ENCODE peak calls at places on chromosomes 1 and 21, in four cellular contexts. T, P, N and U are unnamed samples.

GRCh38 chr1:35708952-35709351 is 9.7 kb downstream of the C1orf216 start:
- DNase-seq in T (no peak), P (no peak), N (no peak), U (no peak)

GRCh38 chr1:100253552-100253951 is 3.9 kb upstream of the DBT start:
- DNase-seq in T (no peak), P (no peak), N (no peak), U (no peak)

GRCh38 chr1:83818916-83819315 is 180.0 kb downstream of the TTLL7 start:
- DNase-seq in T (no peak), P (peak; percentile 14), N (no peak), U (no peak)

GRCh38 chr1:54016343-54017282 is 1.4 kb downstream of the LDLRAD1 start:
- DNase-seq in T (no peak), P (peak; percentile 96), N (no peak), U (no peak)

GRCh38 chr1:22122273-22123070 is 20.4 kb downstream of the WNT4 start:
- DNase-seq in T (no peak), P (no peak), N (no peak), U (no peak)

GRCh38 chr1:180926164-180926981 is 13.7 kb downstream of the KIAA1614 start:
- DNase-seq in T (no peak), P (no peak), N (no peak), U (no peak)

GRCh38 chr1:182181167-182181572 is 119.7 kb upstream of the ZNF648 start:
- DNase-seq in T (no peak), P (no peak), N (no peak), U (no peak)

GRCh38 chr1:6152882-6153281 is 27.2 kb downstream of the CHD5 start:
- DNase-seq in T (no peak), P (no peak), N (no peak), U (no peak)

GRCh38 chr21:21007606-21008005 is 9.4 kb downstream of the NCAM2 start:
- DNase-seq in T (no peak), P (no peak), N (no peak), U (no peak)

DNA sequence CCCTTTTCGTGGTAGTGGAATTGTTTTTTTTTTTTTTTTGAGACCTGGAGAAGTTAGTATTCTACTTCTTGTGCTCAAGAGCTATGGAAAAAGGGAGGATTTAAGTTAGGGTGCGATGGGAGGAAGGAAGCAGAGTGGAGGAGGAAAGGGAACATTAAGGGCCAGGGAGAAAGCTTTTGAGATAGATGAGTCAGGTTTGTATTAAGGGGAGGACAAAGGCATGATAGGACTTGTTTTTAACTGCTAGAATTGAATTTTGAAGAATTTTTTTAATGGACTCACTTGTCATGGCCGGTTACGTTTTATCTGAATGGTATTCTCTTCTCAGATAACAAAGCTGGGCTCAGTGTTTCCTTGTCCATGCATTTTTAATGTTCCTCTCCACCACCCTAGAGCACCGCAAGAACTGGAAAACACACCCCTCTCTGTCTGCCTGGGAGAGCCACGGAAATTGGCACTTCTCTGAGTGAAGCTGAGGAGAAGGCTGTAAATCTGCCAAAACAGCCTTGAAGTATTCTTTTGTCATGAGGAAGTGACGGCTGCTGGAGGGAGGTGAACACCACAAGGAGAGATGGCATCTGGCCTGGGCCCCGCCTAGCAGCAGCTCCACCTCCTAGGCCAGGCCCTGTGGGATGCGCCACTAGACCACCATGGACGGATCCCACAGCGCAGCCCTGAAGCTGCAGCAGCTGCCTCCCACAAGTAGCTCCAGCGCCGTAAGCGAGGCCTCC is 3.5 kb downstream of the NIPAL3 start:
- DNase-seq in T (peak; percentile 63), P (no peak), N (no peak), U (no peak)
- TF ChIP-seq CBFB in T (no peak), P (no peak), N (no peak), U (no peak)

GRCh38 chr1:218847966-218848365 is 325.7 kb upstream of the LYPLAL1 start:
- DNase-seq in T (no peak), P (no peak), N (no peak), U (no peak)

GRCh38 chr1:218852541-218852940 is 321.1 kb upstream of the LYPLAL1 start:
- DNase-seq in T (no peak), P (no peak), N (no peak), U (no peak)

GRCh38 chr1:218847089-218847768 is 326.4 kb upstream of the LYPLAL1 start:
- DNase-seq in T (no peak), P (no peak), N (no peak), U (no peak)

GRCh38 chr1:218851601-218852000 is 322.1 kb upstream of the LYPLAL1 start:
- DNase-seq in T (no peak), P (no peak), N (no peak), U (no peak)

DNA sequence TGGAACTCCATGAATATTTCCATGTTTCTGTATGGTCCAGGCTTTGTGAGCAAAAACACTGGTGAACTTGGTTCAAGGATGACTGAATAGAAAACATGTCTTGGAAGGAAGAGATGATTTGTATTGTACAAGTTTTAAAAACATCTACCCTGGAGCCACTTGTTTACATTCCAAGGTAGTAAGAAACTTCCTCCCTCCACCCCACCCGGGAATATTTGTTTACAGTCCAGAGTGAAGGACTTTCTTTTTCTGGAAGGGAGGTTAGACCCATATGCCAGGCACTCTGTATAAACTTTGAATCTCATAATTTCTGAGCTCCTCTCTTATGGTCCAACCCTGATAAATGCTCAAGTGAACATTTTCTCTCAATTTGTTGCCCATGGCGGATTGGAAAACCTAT is 323.3 kb upstream of the LYPLAL1 start:
- DNase-seq in T (no peak), P (no peak), N (no peak), U (no peak)
- TF ChIP-seq TCF7 in T (no peak), P (no peak), N (no peak), U (no peak)

DNA sequence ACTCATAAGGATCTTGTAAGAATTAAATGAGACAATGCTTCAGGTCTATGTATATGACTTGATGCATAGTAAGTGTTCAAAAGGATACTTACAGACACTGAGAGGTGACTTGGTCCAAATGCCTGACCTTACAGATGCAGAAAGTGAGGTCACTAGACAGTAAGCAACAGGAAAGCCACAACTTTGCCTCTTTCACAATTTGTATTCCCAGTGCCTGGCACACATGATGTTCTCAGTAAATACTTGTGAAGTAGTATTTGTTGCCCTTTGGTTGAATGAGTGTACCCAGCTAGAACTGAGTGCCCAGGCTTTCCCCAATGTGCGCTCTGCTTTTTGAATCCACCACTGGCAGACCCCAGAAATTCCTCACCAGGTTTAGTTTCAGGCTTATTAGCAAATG is 105.1 kb downstream of the BEND5 start:
- DNase-seq in T (no peak), P (no peak), N (no peak), U (no peak)
- TF ChIP-seq CREB1 in T (no peak), P (no peak), N (no peak), U (no peak)

GRCh38 chr1:159924025-159924790 is 1.1 kb downstream of the TAGLN2 start:
- DNase-seq in T (peak; percentile 95), P (peak; percentile 24), N (no peak), U (no peak)
- TF ChIP-seq CBFB in T (no peak), P (no peak), N (no peak), U (no peak)

GRCh38 chr1:8020032-8020431 is 6.1 kb downstream of the ERRFI1 start:
- DNase-seq in T (no peak), P (peak; percentile 58), N (no peak), U (no peak)
- TF ChIP-seq TCF7 in T (no peak), P (no peak), N (no peak), U (no peak)